ENCODE peak calls at places on chromosome 1, in seven cellular contexts. One of them, this sample, is unnamed.

GRCh38 chr1:203720253-203720652 is 44.7 kb upstream of the LAX1 start:
- DNase-seq in NCI-H1930: no peak
- DNase-seq in aorta: no peak
- DNase-seq in caudate nucleus: no peak
- DNase-seq in retinal pigment epithelial cell: no peak
- DNase-seq in stimulated activated CD4-positive, alpha-beta T cell treated with anti-CD3 and anti-CD28 coated beads, Interleukin-12 subunit alpha, Interleukin-12 subunit beta, amount 100 ng/mL, for 24 hours: no peak
- DNase-seq in AG10803: no peak
- DNase-seq in this sample: no peak

GRCh38 chr1:115729765-115730164 is 38.7 kb downstream of the CASQ2 start:
- DNase-seq in NCI-H1930: no peak
- DNase-seq in caudate nucleus: no peak
- DNase-seq in stimulated activated CD4-positive, alpha-beta T cell treated with anti-CD3 and anti-CD28 coated beads, Interleukin-12 subunit alpha, Interleukin-12 subunit beta, amount 100 ng/mL, for 24 hours: no peak
- DNase-seq in retinal pigment epithelial cell: no peak
- DNase-seq in aorta: no peak
- DNase-seq in AG10803: no peak
- DNase-seq in this sample: no peak

GRCh38 chr1:26666855-26667254 is 29.0 kb upstream of the ARID1A start:
- DNase-seq in retinal pigment epithelial cell: no peak
- DNase-seq in stimulated activated CD4-positive, alpha-beta T cell treated with anti-CD3 and anti-CD28 coated beads, Interleukin-12 subunit alpha, Interleukin-12 subunit beta, amount 100 ng/mL, for 24 hours: no peak
- DNase-seq in AG10803: no peak
- DNase-seq in caudate nucleus: no peak
- DNase-seq in aorta: no peak
- DNase-seq in NCI-H1930: no peak
- DNase-seq in this sample: no peak

GRCh38 chr1:104156804-104157203 is 407.1 kb downstream of the AMY1C start:
- DNase-seq in retinal pigment epithelial cell: no peak
- DNase-seq in stimulated activated CD4-positive, alpha-beta T cell treated with anti-CD3 and anti-CD28 coated beads, Interleukin-12 subunit alpha, Interleukin-12 subunit beta, amount 100 ng/mL, for 24 hours: no peak
- DNase-seq in aorta: no peak
- DNase-seq in AG10803: no peak
- DNase-seq in NCI-H1930: no peak
- DNase-seq in caudate nucleus: no peak
- DNase-seq in this sample: no peak

GRCh38 chr1:23718482-23718881 is 24.8 kb upstream of the ELOA start:
- DNase-seq in stimulated activated CD4-positive, alpha-beta T cell treated with anti-CD3 and anti-CD28 coated beads, Interleukin-12 subunit alpha, Interleukin-12 subunit beta, amount 100 ng/mL, for 24 hours: no peak
- DNase-seq in NCI-H1930: no peak
- DNase-seq in AG10803: peak; percentile 36
- DNase-seq in caudate nucleus: no peak
- DNase-seq in aorta: no peak
- DNase-seq in retinal pigment epithelial cell: no peak
- DNase-seq in this sample: peak; percentile 70

GRCh38 chr1:91564888-91565700 is 64.4 kb downstream of the CDC7 start:
- DNase-seq in aorta: no peak
- DNase-seq in AG10803: peak; percentile 91
- DNase-seq in retinal pigment epithelial cell: no peak
- DNase-seq in stimulated activated CD4-positive, alpha-beta T cell treated with anti-CD3 and anti-CD28 coated beads, Interleukin-12 subunit alpha, Interleukin-12 subunit beta, amount 100 ng/mL, for 24 hours: no peak
- DNase-seq in NCI-H1930: no peak
- DNase-seq in caudate nucleus: peak; percentile 10
- DNase-seq in this sample: no peak

GRCh38 chr1:33438364-33439145 is 7.7 kb upstream of the PHC2 start:
- DNase-seq in aorta: no peak
- DNase-seq in NCI-H1930: no peak
- DNase-seq in stimulated activated CD4-positive, alpha-beta T cell treated with anti-CD3 and anti-CD28 coated beads, Interleukin-12 subunit alpha, Interleukin-12 subunit beta, amount 100 ng/mL, for 24 hours: no peak
- DNase-seq in AG10803: no peak
- DNase-seq in retinal pigment epithelial cell: no peak
- DNase-seq in caudate nucleus: no peak
- DNase-seq in this sample: no peak

GRCh38 chr1:92329356-92330129 is 30.7 kb downstream of the RPAP2 start:
- DNase-seq in aorta: no peak
- DNase-seq in AG10803: peak; percentile 4
- DNase-seq in stimulated activated CD4-positive, alpha-beta T cell treated with anti-CD3 and anti-CD28 coated beads, Interleukin-12 subunit alpha, Interleukin-12 subunit beta, amount 100 ng/mL, for 24 hours: no peak
- DNase-seq in NCI-H1930: no peak
- DNase-seq in retinal pigment epithelial cell: no peak
- DNase-seq in caudate nucleus: no peak
- DNase-seq in this sample: no peak

GRCh38 chr1:14686701-14687100 is 88.2 kb downstream of the KAZN start:
- DNase-seq in retinal pigment epithelial cell: no peak
- DNase-seq in aorta: no peak
- DNase-seq in NCI-H1930: no peak
- DNase-seq in caudate nucleus: no peak
- DNase-seq in AG10803: no peak
- DNase-seq in stimulated activated CD4-positive, alpha-beta T cell treated with anti-CD3 and anti-CD28 coated beads, Interleukin-12 subunit alpha, Interleukin-12 subunit beta, amount 100 ng/mL, for 24 hours: no peak
- DNase-seq in this sample: no peak

GRCh38 chr1:225670356-225670755 is 17.4 kb upstream of the ENAH start:
- DNase-seq in aorta: no peak
- DNase-seq in NCI-H1930: no peak
- DNase-seq in caudate nucleus: no peak
- DNase-seq in AG10803: no peak
- DNase-seq in stimulated activated CD4-positive, alpha-beta T cell treated with anti-CD3 and anti-CD28 coated beads, Interleukin-12 subunit alpha, Interleukin-12 subunit beta, amount 100 ng/mL, for 24 hours: no peak
- DNase-seq in retinal pigment epithelial cell: no peak
- DNase-seq in this sample: no peak

This sample was measured in Karpas-422.